ENCODE peak calls at places on chromosomes 1 and 21, in six cellular contexts. One of them, this sample, is unnamed. For H3K4me1, the result is how much of the 10 kb centered on the place peaks cover.

GRCh38 chr1:168834225-168834872 is 105.3 kb upstream of the DPT start:
- DNase-seq in stomach: no peak
- DNase-seq in fibroblast of lung: no peak
- DNase-seq in left ventricle myocardium inferior: no peak
- DNase-seq in lower lobe of right lung: no peak
- DNase-seq in adrenal gland: no peak
- DNase-seq in this sample: no peak

GRCh38 chr1:111481387-111482221 is 7.8 kb downstream of the C1orf162 start:
- DNase-seq in fibroblast of lung: peak
- DNase-seq in stomach: peak
- DNase-seq in lower lobe of right lung: peak
- DNase-seq in adrenal gland: peak
- DNase-seq in left ventricle myocardium inferior: peak
- DNase-seq in this sample: peak

GRCh38 chr1:180188103-180188506 is 33.4 kb downstream of the QSOX1 start:
- DNase-seq in adrenal gland: peak
- DNase-seq in stomach: peak
- DNase-seq in lower lobe of right lung: no peak
- DNase-seq in left ventricle myocardium inferior: no peak
- DNase-seq in fibroblast of lung: peak
- DNase-seq in this sample: peak

GRCh38 chr1:67937010-67937409 is 103.7 kb upstream of the GNG12 start:
- DNase-seq in adrenal gland: no peak
- DNase-seq in left ventricle myocardium inferior: no peak
- DNase-seq in lower lobe of right lung: no peak
- DNase-seq in fibroblast of lung: no peak
- DNase-seq in stomach: no peak
- DNase-seq in this sample: no peak

GRCh38 chr1:83756984-83757717 is 241.8 kb downstream of the TTLL7 start:
- DNase-seq in lower lobe of right lung: no peak
- DNase-seq in stomach: no peak
- DNase-seq in adrenal gland: no peak
- DNase-seq in fibroblast of lung: no peak
- DNase-seq in left ventricle myocardium inferior: no peak
- DNase-seq in this sample: no peak

GRCh38 chr1:208793946-208794345 is 549.8 kb upstream of the PLXNA2 start:
- DNase-seq in fibroblast of lung: no peak
- DNase-seq in lower lobe of right lung: no peak
- DNase-seq in left ventricle myocardium inferior: no peak
- DNase-seq in adrenal gland: no peak
- DNase-seq in stomach: no peak
- DNase-seq in this sample: no peak

GRCh38 chr1:3595949-3596348 is 15.4 kb downstream of the MEGF6 start:
- DNase-seq in left ventricle myocardium inferior: no peak
- DNase-seq in fibroblast of lung: no peak
- DNase-seq in adrenal gland: no peak
- DNase-seq in stomach: no peak
- DNase-seq in lower lobe of right lung: no peak
- DNase-seq in this sample: no peak

GRCh38 chr1:175870217-175870616 is 126.8 kb upstream of the TNR start:
- DNase-seq in adrenal gland: no peak
- DNase-seq in fibroblast of lung: no peak
- DNase-seq in left ventricle myocardium inferior: peak
- DNase-seq in stomach: no peak
- DNase-seq in lower lobe of right lung: no peak
- DNase-seq in this sample: no peak

GRCh38 chr1:109294481-109294880 is 11.5 kb upstream of the PSRC1 start:
- DNase-seq in stomach: no peak
- DNase-seq in adrenal gland: no peak
- DNase-seq in left ventricle myocardium inferior: no peak
- DNase-seq in lower lobe of right lung: no peak
- DNase-seq in fibroblast of lung: no peak
- DNase-seq in this sample: no peak

GRCh38 chr1:98323396-98323795 is 338.1 kb upstream of the SNX7 start:
- DNase-seq in left ventricle myocardium inferior: no peak
- DNase-seq in fibroblast of lung: peak
- DNase-seq in stomach: no peak
- DNase-seq in lower lobe of right lung: no peak
- DNase-seq in adrenal gland: peak
- DNase-seq in this sample: no peak

GRCh38 chr1:40785446-40785845 is 1.9 kb downstream of the KCNQ4 start:
- DNase-seq in lower lobe of right lung: no peak
- DNase-seq in stomach: no peak
- DNase-seq in adrenal gland: no peak
- DNase-seq in left ventricle myocardium inferior: no peak
- DNase-seq in fibroblast of lung: no peak
- DNase-seq in this sample: no peak

GRCh38 chr1:226443033-226443432 is 35.1 kb upstream of the PARP1 start:
- DNase-seq in left ventricle myocardium inferior: no peak
- DNase-seq in stomach: no peak
- DNase-seq in fibroblast of lung: no peak
- DNase-seq in lower lobe of right lung: no peak
- DNase-seq in adrenal gland: no peak
- DNase-seq in this sample: no peak

GRCh38 chr1:58456470-58456869 is 90.1 kb downstream of the OMA1 start:
- DNase-seq in stomach: no peak
- DNase-seq in fibroblast of lung: no peak
- DNase-seq in lower lobe of right lung: no peak
- DNase-seq in left ventricle myocardium inferior: no peak
- DNase-seq in adrenal gland: no peak
- DNase-seq in this sample: no peak

GRCh38 chr1:55481634-55482033 is 266.5 kb upstream of the USP24 start:
- DNase-seq in lower lobe of right lung: no peak
- DNase-seq in adrenal gland: no peak
- DNase-seq in stomach: no peak
- DNase-seq in left ventricle myocardium inferior: no peak
- DNase-seq in fibroblast of lung: no peak
- DNase-seq in this sample: no peak

GRCh38 chr1:208219659-208220282 is 24.4 kb downstream of the PLXNA2 start:
- DNase-seq in lower lobe of right lung: peak
- DNase-seq in stomach: no peak
- DNase-seq in left ventricle myocardium inferior: peak
- DNase-seq in adrenal gland: peak
- DNase-seq in fibroblast of lung: peak
- DNase-seq in this sample: no peak

GRCh38 chr21:34874689-34875513 is 174.2 kb downstream of the RUNX1 start:
- DNase-seq in lower lobe of right lung: no peak
- DNase-seq in stomach: no peak
- DNase-seq in left ventricle myocardium inferior: no peak
- DNase-seq in fibroblast of lung: peak
- DNase-seq in adrenal gland: no peak
- DNase-seq in this sample: no peak

GRCh38 chr1:167599839-167600581 is 30.0 kb upstream of the RCSD1 start:
- DNase-seq in stomach: no peak
- DNase-seq in left ventricle myocardium inferior: peak
- DNase-seq in lower lobe of right lung: peak
- DNase-seq in fibroblast of lung: peak
- DNase-seq in adrenal gland: peak
- DNase-seq in this sample: peak

GRCh38 chr1:181397841-181398240 is 85.5 kb upstream of the CACNA1E start:
- DNase-seq in adrenal gland: no peak
- DNase-seq in stomach: no peak
- DNase-seq in fibroblast of lung: no peak
- DNase-seq in lower lobe of right lung: no peak
- DNase-seq in left ventricle myocardium inferior: no peak
- DNase-seq in this sample: no peak

GRCh38 chr1:175193339-175193950 is 869 bp upstream of the KIAA0040 start:
- DNase-seq in adrenal gland: no peak
- DNase-seq in lower lobe of right lung: no peak
- DNase-seq in left ventricle myocardium inferior: no peak
- DNase-seq in stomach: no peak
- DNase-seq in fibroblast of lung: no peak
- DNase-seq in this sample: no peak

GRCh38 chr1:219405531-219406331 is 207.2 kb downstream of the ZC3H11B start:
- DNase-seq in adrenal gland: no peak
- DNase-seq in stomach: no peak
- DNase-seq in fibroblast of lung: no peak
- DNase-seq in lower lobe of right lung: no peak
- DNase-seq in left ventricle myocardium inferior: no peak
- DNase-seq in this sample: no peak

GRCh38 chr1:14265515-14265914 is 333.0 kb upstream of the KAZN start:
- DNase-seq in left ventricle myocardium inferior: no peak
- DNase-seq in stomach: no peak
- DNase-seq in fibroblast of lung: no peak
- DNase-seq in lower lobe of right lung: no peak
- DNase-seq in adrenal gland: no peak
- DNase-seq in this sample: no peak

GRCh38 chr1:216836316-216836715 is 113.1 kb upstream of the ESRRG start:
- DNase-seq in fibroblast of lung: no peak
- DNase-seq in adrenal gland: no peak
- DNase-seq in stomach: no peak
- DNase-seq in left ventricle myocardium inferior: no peak
- DNase-seq in lower lobe of right lung: no peak
- DNase-seq in this sample: no peak

GRCh38 chr1:57883145-57883699 is 459.4 kb upstream of the DAB1 start:
- DNase-seq in fibroblast of lung: no peak
- DNase-seq in stomach: no peak
- DNase-seq in left ventricle myocardium inferior: no peak
- DNase-seq in lower lobe of right lung: no peak
- DNase-seq in adrenal gland: no peak
- DNase-seq in this sample: no peak

GRCh38 chr1:215201301-215201700 is 118.8 kb downstream of the KCNK2 start:
- DNase-seq in adrenal gland: no peak
- DNase-seq in stomach: no peak
- DNase-seq in lower lobe of right lung: no peak
- DNase-seq in left ventricle myocardium inferior: no peak
- DNase-seq in fibroblast of lung: no peak
- DNase-seq in this sample: no peak

DNA sequence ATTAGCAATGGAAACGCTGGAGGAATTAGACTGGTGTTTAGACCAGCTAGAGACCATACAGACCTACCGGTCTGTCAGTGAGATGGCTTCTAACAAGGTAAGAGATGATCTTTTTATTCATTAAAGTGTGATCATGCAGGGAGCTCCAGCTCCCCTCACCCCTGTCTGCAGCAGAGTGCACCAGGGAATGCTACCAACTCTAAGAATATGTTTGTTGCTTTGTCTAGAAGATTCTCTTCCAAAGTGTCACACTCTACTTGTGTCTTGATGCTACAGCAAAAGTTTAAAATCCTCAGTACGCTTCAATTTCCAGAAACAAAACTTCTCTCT is 201.5 kb upstream of the SGIP1 start:
- DNase-seq in fibroblast of lung: no peak
- DNase-seq in adrenal gland: no peak
- DNase-seq in left ventricle myocardium inferior: no peak
- DNase-seq in lower lobe of right lung: no peak
- DNase-seq in stomach: no peak
- DNase-seq in this sample: no peak
- H3K4me1 ChIP-seq in fibroblast of lung: under half
- H3K4me1 ChIP-seq in adrenal gland: under half
- H3K4me1 ChIP-seq in left ventricle myocardium inferior: half or more
- H3K4me1 ChIP-seq in lower lobe of right lung: half or more
- H3K4me1 ChIP-seq in stomach: under half
- H3K4me1 ChIP-seq in this sample: under half

GRCh38 chr1:195701149-195701548 is 907.1 kb downstream of the KCNT2 start:
- DNase-seq in left ventricle myocardium inferior: no peak
- DNase-seq in lower lobe of right lung: no peak
- DNase-seq in stomach: no peak
- DNase-seq in adrenal gland: no peak
- DNase-seq in fibroblast of lung: no peak
- DNase-seq in this sample: no peak
- H3K4me3 ChIP-seq in left ventricle myocardium inferior: no peak
- H3K4me3 ChIP-seq in lower lobe of right lung: no peak
- H3K4me3 ChIP-seq in stomach: no peak
- H3K4me3 ChIP-seq in adrenal gland: no peak
- H3K4me3 ChIP-seq in fibroblast of lung: no peak
- H3K4me3 ChIP-seq in this sample: no peak

DNA sequence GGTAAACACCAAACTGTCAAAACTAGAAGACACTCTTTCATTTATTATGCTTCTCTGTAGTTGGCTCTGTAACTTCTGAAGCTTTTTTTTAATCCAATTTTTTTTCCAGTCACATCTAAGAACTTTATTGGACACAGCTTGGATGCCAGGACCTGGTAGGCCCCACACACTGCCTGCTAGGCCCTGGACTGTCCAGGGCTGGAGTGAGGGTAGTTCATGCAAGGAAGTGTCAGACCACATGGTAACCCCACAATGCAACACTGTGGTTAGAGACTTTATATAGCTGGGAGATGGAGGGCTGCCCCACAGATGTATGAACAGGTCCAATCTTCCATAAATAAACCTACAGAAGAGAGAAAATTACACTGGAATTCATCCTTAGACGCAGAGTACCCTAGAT is 7.1 kb downstream of the SLC2A1 start:
- DNase-seq in stomach: no peak
- DNase-seq in adrenal gland: no peak
- DNase-seq in lower lobe of right lung: no peak
- DNase-seq in fibroblast of lung: no peak
- DNase-seq in left ventricle myocardium inferior: no peak
- DNase-seq in this sample: no peak
- H3K4me1 ChIP-seq in stomach: under half
- H3K4me1 ChIP-seq in adrenal gland: under half
- H3K4me1 ChIP-seq in lower lobe of right lung: under half
- H3K4me1 ChIP-seq in fibroblast of lung: under half
- H3K4me1 ChIP-seq in left ventricle myocardium inferior: half or more
- H3K4me1 ChIP-seq in this sample: under half

DNA sequence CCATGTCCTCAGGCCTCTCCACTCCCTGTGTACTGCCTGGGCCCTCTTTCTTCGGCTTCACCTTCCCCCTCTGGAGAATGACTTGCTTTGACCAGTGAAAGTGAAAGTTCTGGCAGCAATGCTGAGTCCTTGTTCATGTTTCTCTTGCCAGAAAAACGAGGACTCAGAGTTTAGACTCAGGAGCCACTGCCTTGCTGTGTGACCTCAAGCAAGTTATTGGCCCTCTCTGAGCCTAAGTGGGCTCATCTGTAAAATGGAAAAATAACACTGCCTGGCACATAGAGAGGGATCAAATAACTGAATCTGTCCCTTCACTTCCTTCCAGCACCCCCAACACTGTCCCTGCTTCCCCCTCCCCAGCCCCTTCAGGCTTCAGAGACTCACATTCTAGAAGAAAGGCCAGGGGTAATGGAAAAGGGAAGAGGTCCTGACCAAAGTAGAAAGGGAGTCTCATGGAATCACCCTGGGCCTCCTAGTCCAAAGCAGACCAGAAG is 1.6 kb downstream of the C1QA start:
- DNase-seq in stomach: no peak
- DNase-seq in fibroblast of lung: no peak
- DNase-seq in lower lobe of right lung: no peak
- DNase-seq in adrenal gland: no peak
- DNase-seq in left ventricle myocardium inferior: no peak
- DNase-seq in this sample: no peak
- H3K4me3 ChIP-seq in stomach: peak
- H3K4me3 ChIP-seq in fibroblast of lung: no peak
- H3K4me3 ChIP-seq in lower lobe of right lung: peak
- H3K4me3 ChIP-seq in adrenal gland: peak
- H3K4me3 ChIP-seq in left ventricle myocardium inferior: peak
- H3K4me3 ChIP-seq in this sample: no peak